ENCODE peak calls at places on chromosomes 4 and X, in four cellular contexts. Z is MCF 10A, S is Right ventricle myocardium superior, K is neural progenitor cell. C is an unnamed sample.
A peak's percentile ranks its signal among the peaks of the same experiment; 100 is the strongest.

GRCh38 chrX:71846429-71846828 is 64.2 kb upstream of the NHSL2 start:
- DNase-seq in S (no peak), K (no peak), Z (peak; percentile 19), C (peak; percentile 2)

GRCh38 chr4:8324640-8325239 is 55.2 kb downstream of the HTRA3 start:
- DNase-seq in Z (peak; percentile 18), K (no peak), S (peak; percentile 11), C (peak; percentile 79)

GRCh38 chr4:140423106-140423505 is 4.3 kb downstream of the CLGN start:
- DNase-seq in S (no peak), Z (no peak), K (no peak), C (peak; percentile 52)

GRCh38 chr4:141771889-141772830 is 135.8 kb downstream of the IL15 start:
- DNase-seq in Z (no peak), S (no peak), K (no peak), C (no peak)

GRCh38 chrX:38107028-38107427 is 100.7 kb downstream of the SYTL5 start:
- DNase-seq in S (no peak), K (no peak), Z (no peak), C (no peak)

GRCh38 chrX:31099536-31100090 is 27.8 kb upstream of the FTHL17 start:
- DNase-seq in S (no peak), Z (peak; percentile 25), K (no peak), C (peak; percentile 55)

GRCh38 chr4:38154681-38155588 is 194.7 kb downstream of the PTTG2 start:
- DNase-seq in S (peak; percentile 77), K (no peak), Z (peak; percentile 59), C (peak; percentile 73)

GRCh38 chrX:99887918-99888317 is 522.2 kb downstream of the PCDH19 start:
- DNase-seq in Z (no peak), S (no peak), K (no peak), C (no peak)

GRCh38 chrX:14875624-14876023 is 2.4 kb downstream of the MOSPD2 start:
- DNase-seq in S (no peak), Z (no peak), K (no peak), C (no peak)

GRCh38 chr4:186651624-186652023 is 72.0 kb downstream of the FAT1 start:
- DNase-seq in Z (no peak), S (peak; percentile 71), K (peak; percentile 82), C (no peak)